ENCODE peak calls at places on chromosomes 6 and 20, in eight cellular contexts. One of them, this sample, is unnamed.

GRCh38 chr6:136290406-136291010 is 862 bp upstream of the BCLAF1 start:
- DNase-seq in GM12865: peak; percentile 90
- DNase-seq in endothelial cell of umbilical vein: peak; percentile 89
- DNase-seq in fibroblast of lung: peak; percentile 90
- DNase-seq in neural crest cell: no peak
- DNase-seq in upper lobe of right lung: peak; percentile 87
- DNase-seq in uterus: peak; percentile 79
- DNase-seq in B cell: peak; percentile 85
- DNase-seq in this sample: peak; percentile 47

GRCh38 chr6:26249959-26250805 is 114.8 kb upstream of the BTN3A2 start:
- DNase-seq in neural crest cell: peak; percentile 50
- DNase-seq in endothelial cell of umbilical vein: peak; percentile 87
- DNase-seq in upper lobe of right lung: peak; percentile 71
- DNase-seq in fibroblast of lung: peak; percentile 84
- DNase-seq in GM12865: peak; percentile 95
- DNase-seq in B cell: peak; percentile 76
- DNase-seq in uterus: peak; percentile 41
- DNase-seq in this sample: peak; percentile 55

GRCh38 chr20:11140359-11140758 is 466.6 kb upstream of the JAG1 start:
- DNase-seq in endothelial cell of umbilical vein: no peak
- DNase-seq in GM12865: no peak
- DNase-seq in uterus: no peak
- DNase-seq in B cell: no peak
- DNase-seq in upper lobe of right lung: no peak
- DNase-seq in neural crest cell: no peak
- DNase-seq in fibroblast of lung: peak; percentile 97
- DNase-seq in this sample: no peak

GRCh38 chr6:11437824-11438459 is 99.6 kb upstream of the TMEM170B start:
- DNase-seq in upper lobe of right lung: no peak
- DNase-seq in uterus: no peak
- DNase-seq in neural crest cell: no peak
- DNase-seq in fibroblast of lung: peak; percentile 47
- DNase-seq in GM12865: no peak
- DNase-seq in B cell: no peak
- DNase-seq in endothelial cell of umbilical vein: peak; percentile 81
- DNase-seq in this sample: no peak

GRCh38 chr20:46220808-46221207 is 87.5 kb downstream of the CDH22 start:
- DNase-seq in B cell: no peak
- DNase-seq in neural crest cell: peak; percentile 22
- DNase-seq in fibroblast of lung: no peak
- DNase-seq in upper lobe of right lung: no peak
- DNase-seq in uterus: no peak
- DNase-seq in GM12865: no peak
- DNase-seq in endothelial cell of umbilical vein: no peak
- DNase-seq in this sample: no peak

GRCh38 chr6:134002821-134003220 is 49.6 kb downstream of the SLC2A12 start:
- DNase-seq in fibroblast of lung: peak; percentile 95
- DNase-seq in neural crest cell: no peak
- DNase-seq in uterus: no peak
- DNase-seq in GM12865: peak; percentile 9
- DNase-seq in B cell: no peak
- DNase-seq in upper lobe of right lung: no peak
- DNase-seq in endothelial cell of umbilical vein: no peak
- DNase-seq in this sample: no peak

GRCh38 chr20:62925420-62926228 is 681 bp downstream of the DIDO1 start:
- DNase-seq in endothelial cell of umbilical vein: no peak
- DNase-seq in B cell: no peak
- DNase-seq in fibroblast of lung: peak; percentile 33
- DNase-seq in uterus: no peak
- DNase-seq in neural crest cell: peak; percentile 25
- DNase-seq in upper lobe of right lung: peak; percentile 77
- DNase-seq in GM12865: peak; percentile 69
- DNase-seq in this sample: peak; percentile 58

GRCh38 chr6:30219244-30219643 is 6.0 kb upstream of the TRIM26 start:
- DNase-seq in GM12865: peak; percentile 68
- DNase-seq in upper lobe of right lung: no peak
- DNase-seq in uterus: no peak
- DNase-seq in fibroblast of lung: peak; percentile 32
- DNase-seq in endothelial cell of umbilical vein: peak; percentile 67
- DNase-seq in B cell: peak; percentile 43
- DNase-seq in neural crest cell: peak; percentile 36
- DNase-seq in this sample: peak; percentile 68

GRCh38 chr6:153816306-153816845 is 222.7 kb upstream of the OPRM1 start:
- DNase-seq in upper lobe of right lung: no peak
- DNase-seq in endothelial cell of umbilical vein: no peak
- DNase-seq in neural crest cell: no peak
- DNase-seq in GM12865: no peak
- DNase-seq in fibroblast of lung: no peak
- DNase-seq in B cell: no peak
- DNase-seq in uterus: no peak
- DNase-seq in this sample: no peak

GRCh38 chr6:26125015-26125690 is 37.9 kb downstream of the HFE start:
- DNase-seq in endothelial cell of umbilical vein: peak; percentile 42
- DNase-seq in fibroblast of lung: no peak
- DNase-seq in GM12865: peak; percentile 51
- DNase-seq in uterus: peak; percentile 32
- DNase-seq in B cell: no peak
- DNase-seq in neural crest cell: no peak
- DNase-seq in upper lobe of right lung: no peak
- DNase-seq in this sample: no peak

GRCh38 chr6:148557796-148558457 is 188.9 kb upstream of the UST start:
- DNase-seq in B cell: peak; percentile 46
- DNase-seq in upper lobe of right lung: no peak
- DNase-seq in fibroblast of lung: peak; percentile 79
- DNase-seq in endothelial cell of umbilical vein: no peak
- DNase-seq in neural crest cell: no peak
- DNase-seq in uterus: no peak
- DNase-seq in GM12865: no peak
- DNase-seq in this sample: no peak

GRCh38 chr6:32607263-32607987 is 17.8 kb upstream of the HLA-DRB1 start:
- DNase-seq in upper lobe of right lung: no peak
- DNase-seq in GM12865: peak; percentile 59
- DNase-seq in B cell: no peak
- DNase-seq in uterus: no peak
- DNase-seq in endothelial cell of umbilical vein: no peak
- DNase-seq in neural crest cell: no peak
- DNase-seq in fibroblast of lung: no peak
- DNase-seq in this sample: no peak

GRCh38 chr6:25835442-25836283 is 3.8 kb upstream of the SLC17A1 start:
- DNase-seq in GM12865: no peak
- DNase-seq in uterus: no peak
- DNase-seq in endothelial cell of umbilical vein: peak; percentile 90
- DNase-seq in upper lobe of right lung: no peak
- DNase-seq in neural crest cell: no peak
- DNase-seq in B cell: no peak
- DNase-seq in fibroblast of lung: no peak
- DNase-seq in this sample: no peak

GRCh38 chr6:117547688-117548621 is 54.4 kb downstream of the GOPC start:
- DNase-seq in endothelial cell of umbilical vein: peak; percentile 64
- DNase-seq in B cell: peak; percentile 42
- DNase-seq in neural crest cell: no peak
- DNase-seq in GM12865: peak; percentile 43
- DNase-seq in fibroblast of lung: peak; percentile 65
- DNase-seq in uterus: peak; percentile 36
- DNase-seq in upper lobe of right lung: peak; percentile 65
- DNase-seq in this sample: peak; percentile 41

GRCh38 chr6:106448000-106448426 is 87.5 kb downstream of the CRYBG1 start:
- DNase-seq in uterus: no peak
- DNase-seq in endothelial cell of umbilical vein: no peak
- DNase-seq in GM12865: peak; percentile 71
- DNase-seq in B cell: peak; percentile 76
- DNase-seq in fibroblast of lung: no peak
- DNase-seq in upper lobe of right lung: peak; percentile 75
- DNase-seq in neural crest cell: no peak
- DNase-seq in this sample: no peak

GRCh38 chr20:48702388-48703041 is 125.3 kb downstream of the PREX1 start:
- DNase-seq in endothelial cell of umbilical vein: no peak
- DNase-seq in upper lobe of right lung: peak; percentile 48
- DNase-seq in B cell: no peak
- DNase-seq in uterus: no peak
- DNase-seq in neural crest cell: no peak
- DNase-seq in GM12865: no peak
- DNase-seq in fibroblast of lung: no peak
- DNase-seq in this sample: no peak

GRCh38 chr6:56690519-56691200 is 48.0 kb upstream of the DST start:
- DNase-seq in GM12865: no peak
- DNase-seq in endothelial cell of umbilical vein: peak; percentile 64
- DNase-seq in B cell: no peak
- DNase-seq in neural crest cell: no peak
- DNase-seq in upper lobe of right lung: no peak
- DNase-seq in uterus: no peak
- DNase-seq in fibroblast of lung: peak; percentile 89
- DNase-seq in this sample: no peak

GRCh38 chr6:150685860-150686259 is 86.2 kb downstream of the PLEKHG1 start:
- DNase-seq in GM12865: peak; percentile 65
- DNase-seq in endothelial cell of umbilical vein: peak; percentile 23
- DNase-seq in neural crest cell: no peak
- DNase-seq in upper lobe of right lung: peak; percentile 72
- DNase-seq in uterus: peak; percentile 28
- DNase-seq in fibroblast of lung: no peak
- DNase-seq in B cell: peak; percentile 59
- DNase-seq in this sample: peak; percentile 54

GRCh38 chr6:111918825-111919224 is 45.6 kb upstream of the FYN start:
- DNase-seq in uterus: no peak
- DNase-seq in B cell: no peak
- DNase-seq in neural crest cell: no peak
- DNase-seq in upper lobe of right lung: no peak
- DNase-seq in GM12865: no peak
- DNase-seq in fibroblast of lung: peak; percentile 95
- DNase-seq in endothelial cell of umbilical vein: no peak
- DNase-seq in this sample: no peak

GRCh38 chr6:30041821-30042220 is 19.2 kb upstream of the POLR1H start:
- DNase-seq in GM12865: no peak
- DNase-seq in neural crest cell: no peak
- DNase-seq in B cell: no peak
- DNase-seq in upper lobe of right lung: no peak
- DNase-seq in endothelial cell of umbilical vein: no peak
- DNase-seq in fibroblast of lung: no peak
- DNase-seq in uterus: no peak
- DNase-seq in this sample: no peak

GRCh38 chr6:8664700-8665099 is 229.4 kb upstream of the SLC35B3 start:
- DNase-seq in upper lobe of right lung: no peak
- DNase-seq in fibroblast of lung: no peak
- DNase-seq in B cell: no peak
- DNase-seq in neural crest cell: no peak
- DNase-seq in uterus: no peak
- DNase-seq in endothelial cell of umbilical vein: no peak
- DNase-seq in GM12865: no peak
- DNase-seq in this sample: no peak

GRCh38 chr6:43913388-43914271 is 143.6 kb downstream of the VEGFA start:
- DNase-seq in fibroblast of lung: peak; percentile 49
- DNase-seq in B cell: no peak
- DNase-seq in neural crest cell: no peak
- DNase-seq in endothelial cell of umbilical vein: no peak
- DNase-seq in uterus: no peak
- DNase-seq in upper lobe of right lung: no peak
- DNase-seq in GM12865: no peak
- DNase-seq in this sample: no peak

DNA sequence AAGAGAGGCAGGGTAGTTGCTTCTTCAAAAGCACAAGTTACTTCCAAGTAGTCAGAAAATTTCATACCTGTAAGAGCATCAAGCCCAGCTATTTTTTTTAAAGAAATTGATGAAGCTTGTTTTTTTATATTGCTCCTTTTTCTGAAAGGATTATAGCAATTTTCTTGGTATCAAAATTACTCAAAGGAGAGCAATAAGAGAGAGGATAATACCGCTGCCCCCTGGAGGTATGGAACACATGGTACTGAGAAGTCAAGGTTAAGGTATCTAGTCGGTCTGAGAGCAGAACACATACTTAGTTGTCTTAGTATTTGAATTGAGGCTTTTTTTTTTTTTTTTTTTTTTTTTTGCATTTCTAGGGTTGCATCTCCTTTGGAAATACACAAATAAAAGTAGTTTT is 59.4 kb downstream of the ADGRF5 start:
- DNase-seq in uterus: no peak
- DNase-seq in B cell: no peak
- DNase-seq in fibroblast of lung: no peak
- DNase-seq in GM12865: no peak
- DNase-seq in upper lobe of right lung: no peak
- DNase-seq in endothelial cell of umbilical vein: no peak
- DNase-seq in neural crest cell: no peak
- DNase-seq in this sample: no peak
- TF ChIP-seq CTCF in uterus: no peak
- TF ChIP-seq CTCF in B cell: no peak
- TF ChIP-seq CTCF in fibroblast of lung: no peak
- TF ChIP-seq CTCF in GM12865: no peak
- TF ChIP-seq CTCF in upper lobe of right lung: no peak
- TF ChIP-seq CTCF in endothelial cell of umbilical vein: no peak
- TF ChIP-seq CTCF in neural crest cell: no peak
- TF ChIP-seq CTCF in this sample: no peak

GRCh38 chr6:551405-551804 is 105.5 kb downstream of the HUS1B start:
- DNase-seq in endothelial cell of umbilical vein: no peak
- DNase-seq in uterus: no peak
- DNase-seq in upper lobe of right lung: no peak
- DNase-seq in B cell: no peak
- DNase-seq in neural crest cell: no peak
- DNase-seq in fibroblast of lung: peak; percentile 25
- DNase-seq in GM12865: peak; percentile 10
- DNase-seq in this sample: no peak
- TF ChIP-seq CTCF in endothelial cell of umbilical vein: no peak
- TF ChIP-seq CTCF in uterus: no peak
- TF ChIP-seq CTCF in upper lobe of right lung: no peak
- TF ChIP-seq CTCF in B cell: no peak
- TF ChIP-seq CTCF in neural crest cell: no peak
- TF ChIP-seq CTCF in fibroblast of lung: no peak
- TF ChIP-seq CTCF in GM12865: no peak
- TF ChIP-seq CTCF in this sample: peak; percentile 24

DNA sequence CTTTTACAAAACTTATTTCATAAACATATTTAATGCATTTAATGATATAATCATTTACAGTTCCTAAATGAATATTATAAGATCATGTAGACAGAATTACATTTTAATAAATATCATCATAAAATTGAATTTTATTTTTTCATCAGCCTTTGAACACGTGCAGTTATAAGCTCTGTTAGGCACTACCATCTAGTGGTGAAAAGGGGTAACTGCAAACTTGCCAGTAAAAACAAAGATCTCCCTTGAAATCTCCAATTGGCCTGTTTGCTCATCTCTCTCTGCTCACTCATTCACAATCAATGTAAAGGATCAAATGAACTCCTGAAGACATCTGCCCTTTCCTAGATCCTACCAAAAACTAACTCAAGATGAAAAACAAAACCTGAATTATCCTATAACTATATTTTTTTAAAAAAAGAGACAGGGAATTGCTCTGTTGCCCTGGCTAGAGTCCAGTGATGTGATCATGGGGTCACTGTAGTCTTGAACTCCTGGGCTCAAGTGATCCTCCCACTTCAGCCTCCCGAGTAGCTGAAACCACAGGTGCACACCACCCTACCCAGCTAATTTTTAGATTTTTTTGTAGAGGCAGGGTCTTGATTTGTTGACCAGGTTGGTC is 31.7 kb downstream of the SAMHD1 start:
- DNase-seq in neural crest cell: peak; percentile 47
- DNase-seq in upper lobe of right lung: no peak
- DNase-seq in fibroblast of lung: peak; percentile 48
- DNase-seq in GM12865: peak; percentile 71
- DNase-seq in B cell: no peak
- DNase-seq in endothelial cell of umbilical vein: peak; percentile 67
- DNase-seq in uterus: no peak
- DNase-seq in this sample: peak; percentile 71
- TF ChIP-seq CTCF in neural crest cell: peak; percentile 94
- TF ChIP-seq CTCF in upper lobe of right lung: peak; percentile 91
- TF ChIP-seq CTCF in fibroblast of lung: peak; percentile 95
- TF ChIP-seq CTCF in GM12865: peak; percentile 85
- TF ChIP-seq CTCF in B cell: peak; percentile 96
- TF ChIP-seq CTCF in endothelial cell of umbilical vein: peak; percentile 77
- TF ChIP-seq CTCF in uterus: peak; percentile 82
- TF ChIP-seq CTCF in this sample: peak; percentile 74

GRCh38 chr6:16228043-16228442 is 10.3 kb upstream of the GMPR start:
- DNase-seq in GM12865: no peak
- DNase-seq in endothelial cell of umbilical vein: no peak
- DNase-seq in B cell: no peak
- DNase-seq in neural crest cell: no peak
- DNase-seq in uterus: no peak
- DNase-seq in upper lobe of right lung: no peak
- DNase-seq in fibroblast of lung: no peak
- DNase-seq in this sample: no peak
- TF ChIP-seq CTCF in GM12865: no peak
- TF ChIP-seq CTCF in endothelial cell of umbilical vein: no peak
- TF ChIP-seq CTCF in B cell: no peak
- TF ChIP-seq CTCF in neural crest cell: no peak
- TF ChIP-seq CTCF in uterus: no peak
- TF ChIP-seq CTCF in upper lobe of right lung: no peak
- TF ChIP-seq CTCF in fibroblast of lung: no peak
- TF ChIP-seq CTCF in this sample: no peak

This sample was measured in GM13977.